ENCODE peak calls at places on chromosomes 5 and 9, in four cellular contexts. One of them, this sample, is unnamed.

GRCh38 chr5:165370772-165371171 is 1865.4 kb downstream of the MAT2B start:
- DNase-seq in right cardiac atrium: no peak
- DNase-seq in substantia nigra: no peak
- DNase-seq in ovary: no peak
- DNase-seq in this sample: no peak

GRCh38 chr5:91311697-91312501 is 71.2 kb downstream of the ARRDC3 start:
- DNase-seq in ovary: peak
- DNase-seq in right cardiac atrium: peak
- DNase-seq in substantia nigra: peak
- DNase-seq in this sample: peak

GRCh38 chr9:6414291-6414690 is 1.3 kb downstream of the UHRF2 start:
- DNase-seq in right cardiac atrium: no peak
- DNase-seq in substantia nigra: no peak
- DNase-seq in ovary: no peak
- DNase-seq in this sample: no peak

GRCh38 chr9:121261107-121261460 is 6.9 kb upstream of the GSN start:
- DNase-seq in ovary: no peak
- DNase-seq in right cardiac atrium: peak
- DNase-seq in substantia nigra: peak
- DNase-seq in this sample: no peak

GRCh38 chr9:7879551-7880245 is 80.1 kb upstream of the DMAC1 start:
- DNase-seq in substantia nigra: no peak
- DNase-seq in ovary: no peak
- DNase-seq in right cardiac atrium: peak
- DNase-seq in this sample: no peak

GRCh38 chr5:168425997-168426863 is 60.0 kb upstream of the RARS1 start:
- DNase-seq in right cardiac atrium: no peak
- DNase-seq in ovary: no peak
- DNase-seq in substantia nigra: no peak
- DNase-seq in this sample: no peak

GRCh38 chr9:113349434-113350337 is at the start of gene BSPRY:
- DNase-seq in substantia nigra: no peak
- DNase-seq in right cardiac atrium: no peak
- DNase-seq in ovary: no peak
- DNase-seq in this sample: no peak

GRCh38 chr9:115152281-115152680 is 34.3 kb upstream of the TNC start:
- DNase-seq in ovary: no peak
- DNase-seq in substantia nigra: no peak
- DNase-seq in right cardiac atrium: no peak
- DNase-seq in this sample: no peak

GRCh38 chr5:68845121-68845520 is 248.7 kb upstream of the SLC30A5 start:
- DNase-seq in substantia nigra: no peak
- DNase-seq in ovary: no peak
- DNase-seq in right cardiac atrium: no peak
- DNase-seq in this sample: no peak

GRCh38 chr9:122200960-122201635 is 27.7 kb downstream of the LHX6 start:
- DNase-seq in ovary: no peak
- DNase-seq in right cardiac atrium: no peak
- DNase-seq in substantia nigra: no peak
- DNase-seq in this sample: peak

GRCh38 chr5:151222769-151223446 is 984 bp downstream of the CCDC69 start:
- DNase-seq in substantia nigra: no peak
- DNase-seq in ovary: peak
- DNase-seq in right cardiac atrium: peak
- DNase-seq in this sample: no peak

GRCh38 chr5:108381955-108382783 is at the start of gene FBXL17:
- DNase-seq in substantia nigra: peak
- DNase-seq in ovary: peak
- DNase-seq in right cardiac atrium: peak
- DNase-seq in this sample: peak

GRCh38 chr5:108382784-108383358 is 973 bp upstream of the FBXL17 start:
- DNase-seq in substantia nigra: no peak
- DNase-seq in ovary: no peak
- DNase-seq in right cardiac atrium: no peak
- DNase-seq in this sample: no peak

GRCh38 chr5:108381034-108381954 is 604 bp downstream of the FBXL17 start:
- DNase-seq in substantia nigra: peak
- DNase-seq in ovary: peak
- DNase-seq in right cardiac atrium: peak
- DNase-seq in this sample: peak

GRCh38 chr5:108380531-108381021 is 1.3 kb downstream of the FBXL17 start:
- DNase-seq in substantia nigra: peak
- DNase-seq in ovary: peak
- DNase-seq in right cardiac atrium: peak
- DNase-seq in this sample: peak

DNA sequence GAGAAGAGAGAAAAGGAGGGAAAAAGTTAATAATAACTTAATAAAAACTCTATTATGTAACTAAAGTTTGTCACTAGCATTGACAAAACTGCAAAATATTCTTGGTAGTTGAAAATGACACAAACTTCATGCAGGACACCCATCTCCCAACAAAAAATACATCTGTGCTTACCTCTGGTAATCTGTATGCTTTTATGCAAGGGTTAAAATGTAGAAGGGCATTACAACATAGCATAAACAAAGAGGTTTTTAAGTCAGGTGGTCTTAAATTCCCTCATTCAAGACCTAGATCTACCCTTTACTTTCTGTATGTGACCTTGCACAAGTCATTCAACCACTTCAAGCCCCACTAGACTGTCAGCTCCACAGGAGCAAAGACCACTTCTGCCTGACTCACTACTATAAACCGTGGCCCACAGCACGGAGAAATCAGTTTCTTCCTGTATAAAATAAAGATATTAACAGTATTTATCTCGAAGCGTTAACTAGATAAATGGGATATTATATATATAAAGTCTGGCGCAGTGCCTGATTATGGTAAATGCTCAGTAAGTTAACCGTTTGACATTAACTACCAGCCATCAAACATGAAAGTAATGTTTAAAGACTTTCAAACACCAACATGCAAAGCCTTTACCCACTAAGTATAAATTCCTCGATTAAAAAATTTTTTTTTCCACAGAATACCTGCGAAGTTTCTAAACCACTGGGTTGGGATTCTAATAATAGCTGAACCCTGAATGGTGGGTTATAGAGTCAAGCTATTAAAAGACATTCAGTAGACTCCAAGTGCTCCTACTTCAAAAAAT is 2.0 kb downstream of the FBXL17 start:
- DNase-seq in right cardiac atrium: no peak
- DNase-seq in ovary: no peak
- DNase-seq in substantia nigra: no peak
- DNase-seq in this sample: no peak
- H3K27ac ChIP-seq in right cardiac atrium: peak
- H3K27ac ChIP-seq in ovary: peak
- H3K27ac ChIP-seq in substantia nigra: peak
- H3K27ac ChIP-seq in this sample: peak

GRCh38 chr5:36418172-36418979 is 116.7 kb upstream of the RANBP3L start:
- DNase-seq in right cardiac atrium: no peak
- DNase-seq in ovary: no peak
- DNase-seq in substantia nigra: no peak
- DNase-seq in this sample: no peak
- H3K27ac ChIP-seq in right cardiac atrium: no peak
- H3K27ac ChIP-seq in ovary: no peak
- H3K27ac ChIP-seq in substantia nigra: no peak
- H3K27ac ChIP-seq in this sample: no peak

GRCh38 chr5:144189800-144190429 is 19.2 kb downstream of the KCTD16 start:
- DNase-seq in substantia nigra: no peak
- DNase-seq in ovary: no peak
- DNase-seq in right cardiac atrium: no peak
- DNase-seq in this sample: no peak
- H3K27ac ChIP-seq in substantia nigra: no peak
- H3K27ac ChIP-seq in ovary: no peak
- H3K27ac ChIP-seq in right cardiac atrium: no peak
- H3K27ac ChIP-seq in this sample: no peak

DNA sequence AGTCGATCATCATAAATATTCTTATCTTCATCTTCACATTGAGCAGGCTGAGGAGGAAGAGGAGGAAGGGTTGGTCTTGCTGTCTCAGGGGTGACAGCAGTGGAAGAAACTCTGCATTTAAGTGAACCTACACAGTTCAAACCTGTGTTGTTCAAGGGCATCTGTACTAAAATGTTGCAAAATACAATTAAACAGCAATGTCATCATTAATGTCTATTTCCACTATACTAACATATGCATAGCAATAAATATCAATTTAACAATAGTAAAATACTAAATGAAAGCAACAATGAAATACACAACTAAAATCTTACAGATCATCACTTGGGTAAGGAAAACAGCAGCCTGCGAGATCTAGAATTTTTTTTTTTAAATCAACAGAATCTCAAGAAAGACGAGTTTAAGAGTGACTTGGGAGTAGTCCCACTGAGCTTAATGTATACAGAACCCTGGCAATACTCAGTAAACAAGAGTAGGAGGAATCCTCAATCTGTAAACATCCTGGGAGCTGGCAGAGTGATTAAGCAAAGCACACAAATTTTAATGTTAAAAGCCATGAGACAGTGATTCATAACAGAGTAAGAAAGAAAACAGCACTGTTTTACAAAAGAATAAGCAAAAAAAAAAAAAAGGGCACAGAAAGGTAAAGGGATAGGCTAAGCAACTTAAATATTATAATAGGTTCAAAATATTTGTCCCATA is 10.0 kb downstream of the HOMER1 start:
- DNase-seq in substantia nigra: no peak
- DNase-seq in ovary: no peak
- DNase-seq in right cardiac atrium: no peak
- DNase-seq in this sample: no peak
- H3K27ac ChIP-seq in substantia nigra: no peak
- H3K27ac ChIP-seq in ovary: no peak
- H3K27ac ChIP-seq in right cardiac atrium: no peak
- H3K27ac ChIP-seq in this sample: no peak

This sample was measured in gastrocnemius medialis.